ENCODE peak calls at places on chromosomes 16 and 17, in seven cellular contexts. E is heart right ventricle; Z is SK-N-SH; G is CD8-positive, alpha-beta memory T cell; K is transverse colon; H is psoas muscle; X is adrenal gland. V is an unnamed sample.

GRCh38 chr17:80036715-80037477 is 454 bp downstream of the CCDC40 start:
- DNase-seq in G (peak; percentile 27), Z (peak; percentile 92), K (peak; percentile 37), E (peak; percentile 50), X (peak; percentile 51), H (peak; percentile 30), V (peak; percentile 90)

GRCh38 chr16:88333645-88334516 is 48.9 kb upstream of the ZNF469 start:
- DNase-seq in E (no peak), Z (no peak), H (no peak), K (no peak), G (no peak), X (no peak), V (no peak)

GRCh38 chr16:75280331-75280804 is 28.9 kb upstream of the BCAR1 start:
- DNase-seq in H (no peak), X (no peak), G (no peak), K (no peak), Z (peak; percentile 73), E (no peak), V (no peak)

GRCh38 chr17:45287526-45288264 is 25.8 kb upstream of the SPATA32 start:
- DNase-seq in Z (peak; percentile 90), E (no peak), X (peak; percentile 38), G (no peak), H (no peak), K (no peak), V (no peak)

GRCh38 chr17:65554568-65555223 is 6.8 kb downstream of the AXIN2 start:
- DNase-seq in Z (no peak), X (no peak), E (peak; percentile 66), H (no peak), G (no peak), K (peak; percentile 37), V (no peak)

GRCh38 chr16:81838794-81839193 is 59.7 kb downstream of the PLCG2 start:
- DNase-seq in Z (no peak), H (no peak), X (no peak), K (no peak), G (no peak), E (no peak), V (no peak)

GRCh38 chr17:74235040-74235581 is 21.7 kb downstream of the TTYH2 start:
- DNase-seq in E (no peak), Z (no peak), X (no peak), G (no peak), K (no peak), H (no peak), V (no peak)

GRCh38 chr17:65523853-65524664 is 37.4 kb downstream of the AXIN2 start:
- DNase-seq in G (no peak), Z (no peak), K (no peak), H (no peak), E (no peak), X (no peak), V (no peak)

GRCh38 chr17:45432405-45433113 is at the start of gene ARHGAP27:
- DNase-seq in G (peak; percentile 14), H (peak; percentile 62), Z (peak; percentile 72), E (peak; percentile 77), K (peak; percentile 82), X (no peak), V (peak; percentile 49)

GRCh38 chr17:59451706-59452105 is 113.7 kb upstream of the DHX40 start:
- DNase-seq in Z (no peak), E (no peak), H (no peak), K (no peak), G (no peak), X (no peak), V (peak; percentile 62)

GRCh38 chr17:35849469-35850348 is 19.0 kb downstream of the HEATR9 start:
- DNase-seq in X (peak; percentile 65), Z (peak; percentile 55), H (no peak), E (peak; percentile 38), K (peak; percentile 43), G (peak; percentile 38), V (peak; percentile 85)

GRCh38 chr17:57666946-57667345 is 78.2 kb downstream of the CCDC182 start:
- DNase-seq in Z (no peak), H (no peak), E (no peak), K (no peak), X (peak; percentile 8), G (no peak), V (no peak)

GRCh38 chr17:29617481-29618271 is 5.0 kb downstream of the CORO6 start:
- DNase-seq in G (peak; percentile 84), H (peak; percentile 74), E (no peak), Z (no peak), X (peak; percentile 74), K (peak; percentile 89), V (peak; percentile 89)

GRCh38 chr16:10514369-10515055 is 65.9 kb downstream of the EMP2 start:
- DNase-seq in E (peak; percentile 49), Z (peak; percentile 62), H (no peak), X (peak; percentile 72), K (peak; percentile 37), G (peak; percentile 35), V (peak; percentile 56)

GRCh38 chr17:80872999-80873951 is 118.4 kb upstream of the CHMP6 start:
- DNase-seq in H (peak; percentile 65), E (no peak), X (peak; percentile 65), G (no peak), K (peak; percentile 6), Z (no peak), V (peak; percentile 86)

GRCh38 chr17:62808576-62808970 is 459 bp upstream of the MARCHF10 start:
- DNase-seq in G (no peak), E (no peak), Z (no peak), H (no peak), X (no peak), K (no peak), V (no peak)

GRCh38 chr17:80882926-80883685 is 108.5 kb upstream of the CHMP6 start:
- DNase-seq in H (no peak), Z (no peak), G (no peak), K (no peak), X (no peak), E (no peak), V (no peak)

GRCh38 chr16:22008215-22009142 is 568 bp downstream of the MOSMO start:
- DNase-seq in Z (peak; percentile 65), G (peak; percentile 6), E (no peak), H (peak; percentile 38), X (peak; percentile 28), K (peak; percentile 24), V (no peak)

GRCh38 chr16:67561824-67562525 is 351 bp upstream of the CTCF start:
- DNase-seq in Z (peak; percentile 98), G (peak; percentile 95), E (peak; percentile 97), X (peak; percentile 98), H (peak; percentile 96), K (peak; percentile 97), V (peak; percentile 98)

GRCh38 chr16:67561501-67561823 is 864 bp upstream of the CTCF start:
- DNase-seq in X (no peak), H (no peak), G (no peak), Z (no peak), K (no peak), E (no peak), V (no peak)

GRCh38 chr16:67562526-67562917 is at the start of gene CTCF:
- DNase-seq in X (peak; percentile 78), Z (peak; percentile 91), G (peak; percentile 78), E (peak; percentile 83), H (peak; percentile 85), K (peak; percentile 88), V (peak; percentile 80)

GRCh38 chr16:67558859-67559258 is 3.5 kb upstream of the CTCF start:
- DNase-seq in E (no peak), H (no peak), X (no peak), G (no peak), K (no peak), Z (no peak), V (no peak)

DNA sequence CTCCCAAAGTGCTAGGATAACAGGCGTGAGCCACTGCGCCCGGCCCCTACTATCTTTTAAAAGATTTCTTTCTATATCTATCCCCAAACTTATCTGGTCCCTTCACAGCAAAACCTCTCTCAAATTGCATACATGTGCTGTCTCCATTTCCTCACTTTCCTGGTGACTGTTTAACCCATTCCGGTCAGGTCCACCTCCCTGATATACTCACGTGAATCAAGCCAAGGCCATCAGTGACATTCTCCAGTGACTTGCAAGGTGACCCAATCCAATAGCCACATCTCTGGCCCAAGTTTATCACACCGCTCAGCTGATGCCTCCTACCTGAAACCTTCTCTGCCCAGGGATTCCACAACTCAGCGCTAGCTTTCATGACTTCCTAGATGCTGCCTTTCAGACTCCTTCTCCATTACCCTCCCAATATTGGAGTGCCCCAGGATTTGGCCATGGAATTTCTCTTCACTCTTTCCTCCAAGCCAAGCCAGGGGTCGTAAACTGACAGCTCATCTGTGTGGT is 1.4 kb upstream of the CTCF start:
- DNase-seq in E (no peak), X (peak; percentile 23), Z (no peak), K (no peak), G (no peak), H (no peak), V (no peak)
- H3K27ac ChIP-seq in E (peak overlapping the region; percentile 100), X (no peak overlapping the region), Z (peak overlapping the region; percentile 90), K (peak overlapping the region; percentile 97), G (peak overlapping the region; percentile 78), H (peak overlapping the region; percentile 96), V (no peak overlapping the region)

GRCh38 chr17:79027274-79027924 is 3.4 kb downstream of the C1QTNF1 start:
- DNase-seq in Z (peak; percentile 90), G (no peak), H (no peak), E (no peak), X (peak; percentile 94), K (no peak), V (peak; percentile 58)
- H3K4me1 ChIP-seq in Z (peaks cover 33% of the 10 kb centered on the region), G (peaks cover 4% of the 10 kb centered on the region), H (peaks cover 34% of the 10 kb centered on the region), E (peaks cover 61% of the 10 kb centered on the region), X (peaks cover 47% of the 10 kb centered on the region), K (peaks cover 31% of the 10 kb centered on the region), V (no peaks in the 10 kb centered on the region)

GRCh38 chr17:49260922-49261291 is 30.3 kb upstream of the PHOSPHO1 start:
- DNase-seq in K (no peak), H (no peak), G (no peak), X (no peak), E (no peak), Z (no peak), V (no peak)

GRCh38 chr17:49257296-49257695 is 26.7 kb upstream of the PHOSPHO1 start:
- DNase-seq in H (no peak), K (no peak), G (no peak), E (no peak), Z (no peak), X (no peak), V (no peak)

GRCh38 chr17:49260011-49260921 is 29.7 kb upstream of the PHOSPHO1 start:
- DNase-seq in K (peak; percentile 52), Z (peak; percentile 81), E (peak; percentile 82), G (peak; percentile 33), H (peak; percentile 66), X (peak; percentile 53), V (peak; percentile 92)

GRCh38 chr17:49254066-49254465 is 23.5 kb upstream of the PHOSPHO1 start:
- DNase-seq in G (no peak), X (no peak), H (no peak), K (no peak), E (no peak), Z (no peak), V (no peak)

GRCh38 chr17:49259663-49260010 is 29.1 kb upstream of the PHOSPHO1 start:
- DNase-seq in G (no peak), X (no peak), Z (no peak), K (no peak), E (peak; percentile 46), H (no peak), V (no peak)
- H3K27ac ChIP-seq in G (no peak overlapping the region), X (no peak overlapping the region), Z (no peak overlapping the region), K (peak overlapping the region; percentile 57), E (peak overlapping the region; percentile 94), H (peak overlapping the region; percentile 78), V (no peak overlapping the region)

DNA sequence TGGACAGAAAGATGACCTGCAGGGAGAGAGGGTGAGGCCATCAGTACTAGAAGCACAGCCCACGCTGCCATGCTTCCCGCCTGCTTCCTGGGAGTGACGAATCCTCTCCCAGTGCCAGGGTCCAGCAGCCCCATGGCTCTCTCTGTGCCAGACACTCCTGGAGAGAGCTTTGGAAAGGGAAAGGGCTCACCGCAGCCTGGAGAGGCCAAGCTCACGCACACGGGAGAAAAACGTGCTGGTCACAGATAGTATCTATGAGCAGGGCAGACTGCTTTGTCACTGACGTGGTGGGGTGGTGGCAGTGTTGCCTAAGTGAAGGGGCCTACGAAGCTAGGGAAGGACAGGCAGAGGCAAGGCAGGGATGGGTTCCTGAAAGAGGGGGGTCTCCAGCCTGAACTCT is 5.4 kb downstream of the WBP2 start:
- DNase-seq in K (no peak), X (peak; percentile 61), E (no peak), G (no peak), H (no peak), Z (no peak), V (no peak)
- H3K4me1 ChIP-seq in K (peaks cover 24% of the 10 kb centered on the region), X (peaks cover 39% of the 10 kb centered on the region), E (peaks cover 93% of the 10 kb centered on the region), G (peaks cover 35% of the 10 kb centered on the region), H (peaks cover 79% of the 10 kb centered on the region), Z (peaks cover 18% of the 10 kb centered on the region), V (peaks cover 7% of the 10 kb centered on the region)